ENCODE peak calls at places on chromosomes 5 and 9, in nine cellular contexts. One of them, this sample, is unnamed.

GRCh38 chr5:14816999-14817761 is 54.4 kb downstream of the ANKH start:
- DNase-seq in activated CD4-positive, alpha-beta T cell treated with anti-CD3 and anti-CD28 coated beads, Interleukin-2, amount 10 ng/mL, durations not matched to agents 7 days and 5 days: no peak
- DNase-seq in HTR-8/SVneo: peak; percentile 40
- DNase-seq in stimulated activated CD4-positive, alpha-beta T cell treated with anti-CD3 and anti-CD28 coated beads, Interleukin-1b, Interleukin-23, amount 100 ng/mL, for 48 hours: peak; percentile 77
- DNase-seq in left cardiac atrium: peak; percentile 74
- DNase-seq in IMR-90: peak; percentile 93
- DNase-seq in suprapubic skin: peak; percentile 70
- DNase-seq in Right ventricle myocardium superior: peak; percentile 46
- DNase-seq in posterior cingulate gyrus: no peak
- DNase-seq in this sample: peak; percentile 75

GRCh38 chr9:31715250-31715649 is 669.2 kb upstream of the ACO1 start:
- DNase-seq in activated CD4-positive, alpha-beta T cell treated with anti-CD3 and anti-CD28 coated beads, Interleukin-2, amount 10 ng/mL, durations not matched to agents 7 days and 5 days: no peak
- DNase-seq in HTR-8/SVneo: no peak
- DNase-seq in stimulated activated CD4-positive, alpha-beta T cell treated with anti-CD3 and anti-CD28 coated beads, Interleukin-1b, Interleukin-23, amount 100 ng/mL, for 48 hours: no peak
- DNase-seq in left cardiac atrium: peak; percentile 27
- DNase-seq in IMR-90: no peak
- DNase-seq in suprapubic skin: no peak
- DNase-seq in Right ventricle myocardium superior: no peak
- DNase-seq in posterior cingulate gyrus: no peak
- DNase-seq in this sample: peak; percentile 72

GRCh38 chr9:69176446-69177135 is 2.5 kb downstream of the TJP2 start:
- DNase-seq in activated CD4-positive, alpha-beta T cell treated with anti-CD3 and anti-CD28 coated beads, Interleukin-2, amount 10 ng/mL, durations not matched to agents 7 days and 5 days: no peak
- DNase-seq in HTR-8/SVneo: no peak
- DNase-seq in stimulated activated CD4-positive, alpha-beta T cell treated with anti-CD3 and anti-CD28 coated beads, Interleukin-1b, Interleukin-23, amount 100 ng/mL, for 48 hours: no peak
- DNase-seq in left cardiac atrium: no peak
- DNase-seq in IMR-90: no peak
- DNase-seq in suprapubic skin: no peak
- DNase-seq in Right ventricle myocardium superior: no peak
- DNase-seq in posterior cingulate gyrus: no peak
- DNase-seq in this sample: no peak

GRCh38 chr9:26245072-26245471 is 566.8 kb upstream of the TUSC1 start:
- DNase-seq in activated CD4-positive, alpha-beta T cell treated with anti-CD3 and anti-CD28 coated beads, Interleukin-2, amount 10 ng/mL, durations not matched to agents 7 days and 5 days: no peak
- DNase-seq in HTR-8/SVneo: no peak
- DNase-seq in stimulated activated CD4-positive, alpha-beta T cell treated with anti-CD3 and anti-CD28 coated beads, Interleukin-1b, Interleukin-23, amount 100 ng/mL, for 48 hours: no peak
- DNase-seq in left cardiac atrium: no peak
- DNase-seq in IMR-90: peak; percentile 20
- DNase-seq in suprapubic skin: no peak
- DNase-seq in Right ventricle myocardium superior: no peak
- DNase-seq in posterior cingulate gyrus: no peak
- DNase-seq in this sample: no peak

GRCh38 chr5:147669113-147669869 is 113.2 kb downstream of the JAKMIP2 start:
- DNase-seq in activated CD4-positive, alpha-beta T cell treated with anti-CD3 and anti-CD28 coated beads, Interleukin-2, amount 10 ng/mL, durations not matched to agents 7 days and 5 days: no peak
- DNase-seq in HTR-8/SVneo: no peak
- DNase-seq in stimulated activated CD4-positive, alpha-beta T cell treated with anti-CD3 and anti-CD28 coated beads, Interleukin-1b, Interleukin-23, amount 100 ng/mL, for 48 hours: no peak
- DNase-seq in left cardiac atrium: peak; percentile 22
- DNase-seq in IMR-90: no peak
- DNase-seq in suprapubic skin: no peak
- DNase-seq in Right ventricle myocardium superior: no peak
- DNase-seq in posterior cingulate gyrus: no peak
- DNase-seq in this sample: no peak

GRCh38 chr5:67985686-67986387 is 229.7 kb upstream of the PIK3R1 start:
- DNase-seq in activated CD4-positive, alpha-beta T cell treated with anti-CD3 and anti-CD28 coated beads, Interleukin-2, amount 10 ng/mL, durations not matched to agents 7 days and 5 days: no peak
- DNase-seq in HTR-8/SVneo: no peak
- DNase-seq in stimulated activated CD4-positive, alpha-beta T cell treated with anti-CD3 and anti-CD28 coated beads, Interleukin-1b, Interleukin-23, amount 100 ng/mL, for 48 hours: no peak
- DNase-seq in left cardiac atrium: no peak
- DNase-seq in IMR-90: peak; percentile 11
- DNase-seq in suprapubic skin: no peak
- DNase-seq in Right ventricle myocardium superior: no peak
- DNase-seq in posterior cingulate gyrus: no peak
- DNase-seq in this sample: no peak

GRCh38 chr5:115978779-115979178 is 16.5 kb downstream of the LVRN start:
- DNase-seq in activated CD4-positive, alpha-beta T cell treated with anti-CD3 and anti-CD28 coated beads, Interleukin-2, amount 10 ng/mL, durations not matched to agents 7 days and 5 days: no peak
- DNase-seq in HTR-8/SVneo: no peak
- DNase-seq in stimulated activated CD4-positive, alpha-beta T cell treated with anti-CD3 and anti-CD28 coated beads, Interleukin-1b, Interleukin-23, amount 100 ng/mL, for 48 hours: no peak
- DNase-seq in left cardiac atrium: no peak
- DNase-seq in IMR-90: no peak
- DNase-seq in suprapubic skin: no peak
- DNase-seq in Right ventricle myocardium superior: no peak
- DNase-seq in posterior cingulate gyrus: no peak
- DNase-seq in this sample: no peak

GRCh38 chr9:77901771-77902170 is 129.8 kb downstream of the GNAQ start:
- DNase-seq in activated CD4-positive, alpha-beta T cell treated with anti-CD3 and anti-CD28 coated beads, Interleukin-2, amount 10 ng/mL, durations not matched to agents 7 days and 5 days: no peak
- DNase-seq in HTR-8/SVneo: no peak
- DNase-seq in stimulated activated CD4-positive, alpha-beta T cell treated with anti-CD3 and anti-CD28 coated beads, Interleukin-1b, Interleukin-23, amount 100 ng/mL, for 48 hours: no peak
- DNase-seq in left cardiac atrium: no peak
- DNase-seq in IMR-90: no peak
- DNase-seq in suprapubic skin: no peak
- DNase-seq in Right ventricle myocardium superior: no peak
- DNase-seq in posterior cingulate gyrus: no peak
- DNase-seq in this sample: no peak

GRCh38 chr5:1241509-1242080 is 16.4 kb downstream of the SLC6A18 start:
- DNase-seq in activated CD4-positive, alpha-beta T cell treated with anti-CD3 and anti-CD28 coated beads, Interleukin-2, amount 10 ng/mL, durations not matched to agents 7 days and 5 days: no peak
- DNase-seq in HTR-8/SVneo: no peak
- DNase-seq in stimulated activated CD4-positive, alpha-beta T cell treated with anti-CD3 and anti-CD28 coated beads, Interleukin-1b, Interleukin-23, amount 100 ng/mL, for 48 hours: no peak
- DNase-seq in left cardiac atrium: no peak
- DNase-seq in IMR-90: no peak
- DNase-seq in suprapubic skin: no peak
- DNase-seq in Right ventricle myocardium superior: no peak
- DNase-seq in posterior cingulate gyrus: no peak
- DNase-seq in this sample: no peak

GRCh38 chr5:62969409-62970120 is 390.9 kb downstream of the LRRC70 start:
- DNase-seq in activated CD4-positive, alpha-beta T cell treated with anti-CD3 and anti-CD28 coated beads, Interleukin-2, amount 10 ng/mL, durations not matched to agents 7 days and 5 days: no peak
- DNase-seq in HTR-8/SVneo: no peak
- DNase-seq in stimulated activated CD4-positive, alpha-beta T cell treated with anti-CD3 and anti-CD28 coated beads, Interleukin-1b, Interleukin-23, amount 100 ng/mL, for 48 hours: no peak
- DNase-seq in left cardiac atrium: no peak
- DNase-seq in IMR-90: no peak
- DNase-seq in suprapubic skin: no peak
- DNase-seq in Right ventricle myocardium superior: no peak
- DNase-seq in posterior cingulate gyrus: no peak
- DNase-seq in this sample: peak; percentile 38

GRCh38 chr5:160045004-160045403 is 36.1 kb downstream of the TTC1 start:
- DNase-seq in activated CD4-positive, alpha-beta T cell treated with anti-CD3 and anti-CD28 coated beads, Interleukin-2, amount 10 ng/mL, durations not matched to agents 7 days and 5 days: no peak
- DNase-seq in HTR-8/SVneo: no peak
- DNase-seq in stimulated activated CD4-positive, alpha-beta T cell treated with anti-CD3 and anti-CD28 coated beads, Interleukin-1b, Interleukin-23, amount 100 ng/mL, for 48 hours: no peak
- DNase-seq in left cardiac atrium: no peak
- DNase-seq in IMR-90: no peak
- DNase-seq in suprapubic skin: no peak
- DNase-seq in Right ventricle myocardium superior: no peak
- DNase-seq in posterior cingulate gyrus: no peak
- DNase-seq in this sample: no peak

GRCh38 chr5:119365847-119366536 is 10.2 kb downstream of the TNFAIP8 start:
- DNase-seq in activated CD4-positive, alpha-beta T cell treated with anti-CD3 and anti-CD28 coated beads, Interleukin-2, amount 10 ng/mL, durations not matched to agents 7 days and 5 days: no peak
- DNase-seq in HTR-8/SVneo: no peak
- DNase-seq in stimulated activated CD4-positive, alpha-beta T cell treated with anti-CD3 and anti-CD28 coated beads, Interleukin-1b, Interleukin-23, amount 100 ng/mL, for 48 hours: no peak
- DNase-seq in left cardiac atrium: no peak
- DNase-seq in IMR-90: no peak
- DNase-seq in suprapubic skin: no peak
- DNase-seq in Right ventricle myocardium superior: no peak
- DNase-seq in posterior cingulate gyrus: no peak
- DNase-seq in this sample: no peak

GRCh38 chr5:127011151-127011550 is 19.2 kb downstream of the MARCHF3 start:
- DNase-seq in activated CD4-positive, alpha-beta T cell treated with anti-CD3 and anti-CD28 coated beads, Interleukin-2, amount 10 ng/mL, durations not matched to agents 7 days and 5 days: no peak
- DNase-seq in HTR-8/SVneo: no peak
- DNase-seq in stimulated activated CD4-positive, alpha-beta T cell treated with anti-CD3 and anti-CD28 coated beads, Interleukin-1b, Interleukin-23, amount 100 ng/mL, for 48 hours: no peak
- DNase-seq in left cardiac atrium: no peak
- DNase-seq in IMR-90: peak; percentile 97
- DNase-seq in suprapubic skin: no peak
- DNase-seq in Right ventricle myocardium superior: no peak
- DNase-seq in posterior cingulate gyrus: no peak
- DNase-seq in this sample: no peak

GRCh38 chr5:39624890-39625289 is 200.1 kb upstream of the DAB2 start:
- DNase-seq in activated CD4-positive, alpha-beta T cell treated with anti-CD3 and anti-CD28 coated beads, Interleukin-2, amount 10 ng/mL, durations not matched to agents 7 days and 5 days: no peak
- DNase-seq in HTR-8/SVneo: no peak
- DNase-seq in stimulated activated CD4-positive, alpha-beta T cell treated with anti-CD3 and anti-CD28 coated beads, Interleukin-1b, Interleukin-23, amount 100 ng/mL, for 48 hours: no peak
- DNase-seq in left cardiac atrium: no peak
- DNase-seq in IMR-90: no peak
- DNase-seq in suprapubic skin: no peak
- DNase-seq in Right ventricle myocardium superior: no peak
- DNase-seq in posterior cingulate gyrus: no peak
- DNase-seq in this sample: no peak

GRCh38 chr5:160030631-160031377 is 21.9 kb downstream of the TTC1 start:
- DNase-seq in activated CD4-positive, alpha-beta T cell treated with anti-CD3 and anti-CD28 coated beads, Interleukin-2, amount 10 ng/mL, durations not matched to agents 7 days and 5 days: no peak
- DNase-seq in HTR-8/SVneo: no peak
- DNase-seq in stimulated activated CD4-positive, alpha-beta T cell treated with anti-CD3 and anti-CD28 coated beads, Interleukin-1b, Interleukin-23, amount 100 ng/mL, for 48 hours: no peak
- DNase-seq in left cardiac atrium: no peak
- DNase-seq in IMR-90: peak; percentile 10
- DNase-seq in suprapubic skin: no peak
- DNase-seq in Right ventricle myocardium superior: no peak
- DNase-seq in posterior cingulate gyrus: no peak
- DNase-seq in this sample: no peak

GRCh38 chr5:41686191-41686590 is 175.8 kb upstream of the PLCXD3 start:
- DNase-seq in activated CD4-positive, alpha-beta T cell treated with anti-CD3 and anti-CD28 coated beads, Interleukin-2, amount 10 ng/mL, durations not matched to agents 7 days and 5 days: no peak
- DNase-seq in HTR-8/SVneo: no peak
- DNase-seq in stimulated activated CD4-positive, alpha-beta T cell treated with anti-CD3 and anti-CD28 coated beads, Interleukin-1b, Interleukin-23, amount 100 ng/mL, for 48 hours: no peak
- DNase-seq in left cardiac atrium: no peak
- DNase-seq in IMR-90: no peak
- DNase-seq in suprapubic skin: no peak
- DNase-seq in Right ventricle myocardium superior: no peak
- DNase-seq in posterior cingulate gyrus: no peak
- DNase-seq in this sample: no peak

GRCh38 chr5:40428129-40428528 is 251.6 kb upstream of the PTGER4 start:
- DNase-seq in activated CD4-positive, alpha-beta T cell treated with anti-CD3 and anti-CD28 coated beads, Interleukin-2, amount 10 ng/mL, durations not matched to agents 7 days and 5 days: no peak
- DNase-seq in HTR-8/SVneo: peak; percentile 61
- DNase-seq in stimulated activated CD4-positive, alpha-beta T cell treated with anti-CD3 and anti-CD28 coated beads, Interleukin-1b, Interleukin-23, amount 100 ng/mL, for 48 hours: no peak
- DNase-seq in left cardiac atrium: peak; percentile 66
- DNase-seq in IMR-90: peak; percentile 64
- DNase-seq in suprapubic skin: no peak
- DNase-seq in Right ventricle myocardium superior: peak; percentile 44
- DNase-seq in posterior cingulate gyrus: no peak
- DNase-seq in this sample: peak; percentile 20

GRCh38 chr5:157384971-157385709 is 74.9 kb upstream of the NIPAL4 start:
- DNase-seq in activated CD4-positive, alpha-beta T cell treated with anti-CD3 and anti-CD28 coated beads, Interleukin-2, amount 10 ng/mL, durations not matched to agents 7 days and 5 days: no peak
- DNase-seq in HTR-8/SVneo: peak; percentile 82
- DNase-seq in stimulated activated CD4-positive, alpha-beta T cell treated with anti-CD3 and anti-CD28 coated beads, Interleukin-1b, Interleukin-23, amount 100 ng/mL, for 48 hours: no peak
- DNase-seq in left cardiac atrium: peak; percentile 29
- DNase-seq in IMR-90: peak; percentile 99
- DNase-seq in suprapubic skin: no peak
- DNase-seq in Right ventricle myocardium superior: peak; percentile 48
- DNase-seq in posterior cingulate gyrus: peak; percentile 38
- DNase-seq in this sample: peak; percentile 87

GRCh38 chr5:58751222-58751621 is 168.3 kb downstream of the RAB3C start:
- DNase-seq in activated CD4-positive, alpha-beta T cell treated with anti-CD3 and anti-CD28 coated beads, Interleukin-2, amount 10 ng/mL, durations not matched to agents 7 days and 5 days: no peak
- DNase-seq in HTR-8/SVneo: peak; percentile 30
- DNase-seq in stimulated activated CD4-positive, alpha-beta T cell treated with anti-CD3 and anti-CD28 coated beads, Interleukin-1b, Interleukin-23, amount 100 ng/mL, for 48 hours: peak; percentile 59
- DNase-seq in left cardiac atrium: no peak
- DNase-seq in IMR-90: peak; percentile 23
- DNase-seq in suprapubic skin: no peak
- DNase-seq in Right ventricle myocardium superior: no peak
- DNase-seq in posterior cingulate gyrus: no peak
- DNase-seq in this sample: peak; percentile 34

GRCh38 chr5:34064656-34065055 is 21.6 kb upstream of the C1QTNF3 start:
- DNase-seq in activated CD4-positive, alpha-beta T cell treated with anti-CD3 and anti-CD28 coated beads, Interleukin-2, amount 10 ng/mL, durations not matched to agents 7 days and 5 days: no peak
- DNase-seq in HTR-8/SVneo: no peak
- DNase-seq in stimulated activated CD4-positive, alpha-beta T cell treated with anti-CD3 and anti-CD28 coated beads, Interleukin-1b, Interleukin-23, amount 100 ng/mL, for 48 hours: no peak
- DNase-seq in left cardiac atrium: no peak
- DNase-seq in IMR-90: no peak
- DNase-seq in suprapubic skin: no peak
- DNase-seq in Right ventricle myocardium superior: no peak
- DNase-seq in posterior cingulate gyrus: no peak
- DNase-seq in this sample: no peak

GRCh38 chr9:134661791-134662142 is 20.2 kb downstream of the COL5A1 start:
- DNase-seq in activated CD4-positive, alpha-beta T cell treated with anti-CD3 and anti-CD28 coated beads, Interleukin-2, amount 10 ng/mL, durations not matched to agents 7 days and 5 days: no peak
- DNase-seq in HTR-8/SVneo: no peak
- DNase-seq in stimulated activated CD4-positive, alpha-beta T cell treated with anti-CD3 and anti-CD28 coated beads, Interleukin-1b, Interleukin-23, amount 100 ng/mL, for 48 hours: no peak
- DNase-seq in left cardiac atrium: no peak
- DNase-seq in IMR-90: peak; percentile 80
- DNase-seq in suprapubic skin: peak; percentile 71
- DNase-seq in Right ventricle myocardium superior: no peak
- DNase-seq in posterior cingulate gyrus: no peak
- DNase-seq in this sample: no peak

This sample was measured in H4.